ENCODE peak calls at places on chromosomes 16 and 17, in seven cellular contexts. P, F, K, E, A, H and W are unnamed samples.

GRCh38 chr16:69127966-69128510 is 4.3 kb downstream of the CHTF8 start:
- DNase-seq in P (no peak), F (no peak), K (peak; percentile 48), E (no peak), A (no peak), H (no peak), W (no peak)

GRCh38 chr16:48347980-48348379 is 37.2 kb downstream of the SIAH1 start:
- DNase-seq in P (no peak), F (no peak), K (no peak), E (no peak), A (no peak), H (no peak), W (no peak)

GRCh38 chr17:57404073-57404472 is 147.8 kb downstream of the MSI2 start:
- DNase-seq in P (no peak), F (no peak), K (no peak), E (no peak), A (no peak), H (no peak), W (no peak)

GRCh38 chr17:76272541-76273434 is 7.6 kb downstream of the UBALD2 start:
- DNase-seq in P (no peak), F (no peak), K (no peak), E (no peak), A (no peak), H (no peak), W (no peak)

GRCh38 chr16:76583466-76583865 is 306.3 kb downstream of the CNTNAP4 start:
- DNase-seq in P (no peak), F (no peak), K (no peak), E (no peak), A (no peak), H (no peak), W (no peak)

GRCh38 chr17:72296456-72296855 is 175.6 kb downstream of the SOX9 start:
- DNase-seq in P (no peak), F (no peak), K (no peak), E (no peak), A (no peak), H (no peak), W (no peak)

GRCh38 chr17:57002904-57003303 is 25.0 kb downstream of the SCPEP1 start:
- DNase-seq in P (no peak), F (no peak), K (no peak), E (no peak), A (no peak), H (no peak), W (no peak)

GRCh38 chr17:31521632-31522283 is 130.3 kb downstream of the RAB11FIP4 start:
- DNase-seq in P (no peak), F (no peak), K (no peak), E (no peak), A (no peak), H (no peak), W (no peak)

GRCh38 chr17:40846515-40847155 is 20.4 kb downstream of the KRT12 start:
- DNase-seq in P (no peak), F (no peak), K (no peak), E (no peak), A (no peak), H (no peak), W (no peak)

GRCh38 chr17:64009571-64010402 is 10.6 kb downstream of the ICAM2 start:
- DNase-seq in P (no peak), F (no peak), K (peak; percentile 26), E (no peak), A (no peak), H (no peak), W (no peak)

GRCh38 chr17:43673516-43674323 is 12.0 kb upstream of the MEOX1 start:
- DNase-seq in P (peak; percentile 72), F (peak; percentile 80), K (peak; percentile 84), E (peak; percentile 83), A (no peak), H (peak; percentile 95), W (peak; percentile 82)

GRCh38 chr17:57255776-57256681 is at the start of gene MSI2:
- DNase-seq in P (peak; percentile 89), F (peak; percentile 96), K (peak; percentile 96), E (peak; percentile 99), A (no peak), H (peak; percentile 98), W (peak; percentile 93)

GRCh38 chr17:14741516-14741915 is 440.6 kb downstream of the HS3ST3B1 start:
- DNase-seq in P (no peak), F (no peak), K (no peak), E (no peak), A (no peak), H (peak; percentile 34), W (no peak)

GRCh38 chr17:45225964-45226530 is 4.4 kb downstream of the FMNL1 start:
- DNase-seq in P (peak; percentile 86), F (peak; percentile 91), K (no peak), E (peak; percentile 86), A (no peak), H (no peak), W (peak; percentile 80)

GRCh38 chr16:89121691-89122321 is 28.2 kb downstream of the ACSF3 start:
- DNase-seq in P (no peak), F (no peak), K (no peak), E (no peak), A (no peak), H (no peak), W (no peak)

GRCh38 chr16:57694556-57695377 is at the start of gene DRC7:
- DNase-seq in P (peak; percentile 81), F (peak; percentile 25), K (peak; percentile 54), E (no peak), A (peak; percentile 19), H (no peak), W (peak; percentile 57)

GRCh38 chr16:83971165-83972130 is 3.4 kb downstream of the NECAB2 start:
- DNase-seq in P (no peak), F (no peak), K (peak; percentile 44), E (no peak), A (no peak), H (no peak), W (no peak)

GRCh38 chr17:17782425-17783120 is 54.2 kb downstream of the SREBF1 start:
- DNase-seq in P (peak; percentile 46), F (no peak), K (no peak), E (no peak), A (no peak), H (no peak), W (peak; percentile 46)

GRCh38 chr17:72445055-72445991 is 324.5 kb downstream of the SOX9 start:
- DNase-seq in P (no peak), F (peak; percentile 77), K (no peak), E (no peak), A (no peak), H (no peak), W (peak; percentile 58)

GRCh38 chr16:15996432-15997109 is 47.2 kb downstream of the ABCC1 start:
- DNase-seq in P (peak; percentile 50), F (no peak), K (no peak), E (peak; percentile 78), A (no peak), H (no peak), W (peak; percentile 34)
- TF ChIP-seq EP300 in P (no peak), F (no peak), K (no peak), E (no peak), A (no peak), H (no peak), W (no peak)

DNA sequence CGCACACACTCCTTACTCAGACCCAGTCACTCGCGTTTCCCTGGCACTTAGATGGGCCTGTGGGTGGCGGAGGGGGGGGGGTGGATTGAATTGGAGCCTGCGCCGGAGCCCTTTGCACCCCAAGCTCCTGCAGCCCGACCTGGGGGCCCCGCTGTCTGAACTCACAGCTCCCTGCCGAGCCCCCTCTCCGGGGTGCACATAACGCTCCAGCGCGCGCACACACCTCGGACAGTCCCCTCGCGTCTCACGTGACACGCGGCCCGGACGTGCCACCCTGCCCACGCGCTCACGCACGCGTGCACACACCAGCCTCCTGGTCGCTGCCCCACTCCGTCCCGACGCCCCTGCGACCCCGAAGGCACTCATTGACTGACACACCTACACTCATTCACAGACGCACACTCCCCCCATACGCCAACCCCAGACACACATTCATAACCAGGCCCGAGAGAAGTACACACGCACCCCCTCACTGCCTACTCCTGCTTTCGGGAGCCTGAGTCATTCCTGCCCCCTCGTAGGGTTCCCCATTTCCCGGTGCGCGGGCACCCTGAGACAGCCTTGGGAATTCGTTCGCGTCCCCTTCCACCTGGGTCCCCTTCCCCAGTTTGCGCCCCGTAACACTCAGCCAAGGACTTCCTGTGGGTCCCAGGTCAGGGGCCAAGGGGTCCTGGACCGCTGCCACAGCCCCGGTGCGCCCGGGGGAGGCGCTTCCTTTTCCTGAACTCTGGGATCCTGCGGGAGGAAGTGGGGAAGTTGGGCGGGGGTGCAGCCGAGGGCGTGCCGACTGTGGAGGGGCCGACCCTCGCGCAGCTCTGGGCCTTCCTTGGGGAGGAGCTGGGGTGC is 1.1 kb downstream of the TBKBP1 start:
- DNase-seq in P (peak; percentile 74), F (peak; percentile 61), K (peak; percentile 86), E (peak; percentile 87), A (no peak), H (no peak), W (peak; percentile 61)
- TF ChIP-seq POLR2AphosphoS5 in P (no peak), F (no peak), K (no peak), E (peak; percentile 35), A (no peak), H (peak; percentile 33), W (no peak)

GRCh38 chr17:82269882-82270500 is 3.5 kb downstream of the CSNK1D start:
- DNase-seq in P (no peak), F (no peak), K (no peak), E (no peak), A (no peak), H (no peak), W (peak; percentile 60)

GRCh38 chr17:82271401-82271800 is 2.1 kb downstream of the CSNK1D start:
- DNase-seq in P (no peak), F (no peak), K (no peak), E (no peak), A (no peak), H (no peak), W (no peak)

GRCh38 chr17:82272495-82273326 is 789 bp downstream of the CSNK1D start:
- DNase-seq in P (peak; percentile 93), F (peak; percentile 58), K (peak; percentile 81), E (no peak), A (no peak), H (no peak), W (no peak)

GRCh38 chr17:82269138-82269881 is 4.2 kb downstream of the CSNK1D start:
- DNase-seq in P (no peak), F (peak; percentile 64), K (no peak), E (no peak), A (no peak), H (no peak), W (no peak)

DNA sequence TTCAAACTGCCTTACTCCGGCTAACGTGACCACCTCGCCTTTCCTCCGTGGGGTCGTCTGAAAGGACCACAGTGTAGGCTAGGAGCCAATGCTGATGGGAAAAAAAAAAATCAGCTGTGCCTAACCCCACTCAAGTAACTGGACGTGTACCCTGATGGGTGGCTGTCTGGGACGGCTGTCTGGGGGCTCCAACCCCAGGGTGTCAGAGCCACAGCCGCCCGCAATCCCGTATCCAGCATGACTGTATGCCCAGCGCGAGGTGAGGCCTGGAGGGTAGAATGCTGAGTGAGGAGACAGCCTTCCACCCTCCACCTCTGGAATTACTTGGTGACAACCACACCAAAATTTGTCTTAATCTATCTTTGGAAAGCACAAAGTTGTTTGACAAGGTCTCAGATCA is 2.8 kb downstream of the CSNK1D start:
- DNase-seq in P (no peak), F (no peak), K (no peak), E (no peak), A (no peak), H (no peak), W (no peak)
- TF ChIP-seq POLR2A in P (no peak), F (no peak), K (no peak), E (no peak), A (no peak), H (no peak), W (no peak)

DNA sequence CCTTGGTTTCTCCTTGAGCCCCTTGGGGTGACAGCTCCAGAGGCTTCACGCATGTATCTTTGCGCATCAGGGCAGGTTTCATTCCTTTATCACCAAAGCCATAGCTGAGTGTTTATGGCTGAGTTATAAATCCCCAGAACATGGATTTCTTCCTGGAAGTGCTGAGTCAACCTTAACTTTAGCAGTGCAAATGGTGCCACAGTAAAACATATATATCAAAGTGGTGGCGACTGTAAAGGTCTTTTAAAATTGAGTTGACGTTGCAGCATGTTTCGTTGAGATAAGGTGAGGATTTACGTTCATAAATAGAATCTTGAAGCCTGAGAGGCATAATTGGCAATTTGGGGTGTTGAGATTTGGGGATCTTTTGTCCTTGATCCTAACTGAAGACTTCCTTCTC is 214.1 kb downstream of the HS3ST4 start:
- DNase-seq in P (no peak), F (no peak), K (no peak), E (no peak), A (no peak), H (no peak), W (no peak)
- TF ChIP-seq EP300 in P (no peak), F (no peak), K (no peak), E (no peak), A (no peak), H (no peak), W (no peak)